ENCODE peak calls at places on chromosome 7, in seven cellular contexts. One of them, this sample, is unnamed.

GRCh38 chr7:107392811-107393210 is 77.0 kb upstream of the GPR22 start:
- DNase-seq in Peyer's patch: no peak
- DNase-seq in nephron progenitor cell: no peak
- DNase-seq in GM10248: no peak
- DNase-seq in tibial artery: no peak
- DNase-seq in transverse colon: no peak
- DNase-seq in AG04450: no peak
- DNase-seq in this sample: no peak

GRCh38 chr7:22429386-22429785 is 70.6 kb downstream of the STEAP1B start:
- DNase-seq in GM10248: no peak
- DNase-seq in nephron progenitor cell: no peak
- DNase-seq in AG04450: no peak
- DNase-seq in transverse colon: no peak
- DNase-seq in Peyer's patch: no peak
- DNase-seq in tibial artery: no peak
- DNase-seq in this sample: no peak

GRCh38 chr7:40015790-40016296 is 65.8 kb downstream of the CDK13 start:
- DNase-seq in tibial artery: no peak
- DNase-seq in GM10248: peak; percentile 66
- DNase-seq in AG04450: no peak
- DNase-seq in Peyer's patch: no peak
- DNase-seq in transverse colon: peak; percentile 31
- DNase-seq in nephron progenitor cell: no peak
- DNase-seq in this sample: peak; percentile 20

GRCh38 chr7:127588697-127589482 is 679 bp downstream of the ARF5 start:
- DNase-seq in nephron progenitor cell: peak; percentile 66
- DNase-seq in Peyer's patch: no peak
- DNase-seq in tibial artery: no peak
- DNase-seq in AG04450: peak; percentile 20
- DNase-seq in GM10248: peak; percentile 65
- DNase-seq in transverse colon: peak; percentile 58
- DNase-seq in this sample: peak; percentile 28

GRCh38 chr7:44764665-44765578 is 16.3 kb downstream of the ZMIZ2 start:
- DNase-seq in tibial artery: no peak
- DNase-seq in Peyer's patch: no peak
- DNase-seq in GM10248: no peak
- DNase-seq in AG04450: no peak
- DNase-seq in transverse colon: no peak
- DNase-seq in nephron progenitor cell: no peak
- DNase-seq in this sample: no peak

GRCh38 chr7:88226886-88227516 is 7.2 kb upstream of the SRI start:
- DNase-seq in transverse colon: peak; percentile 83
- DNase-seq in GM10248: no peak
- DNase-seq in Peyer's patch: no peak
- DNase-seq in nephron progenitor cell: no peak
- DNase-seq in tibial artery: no peak
- DNase-seq in AG04450: peak; percentile 18
- DNase-seq in this sample: no peak

GRCh38 chr7:116571037-116571436 is 46.2 kb downstream of the CAV1 start:
- DNase-seq in Peyer's patch: no peak
- DNase-seq in GM10248: no peak
- DNase-seq in tibial artery: no peak
- DNase-seq in nephron progenitor cell: no peak
- DNase-seq in transverse colon: no peak
- DNase-seq in AG04450: no peak
- DNase-seq in this sample: no peak

GRCh38 chr7:156397249-156397648 is 243.3 kb upstream of the RNF32 start:
- DNase-seq in GM10248: no peak
- DNase-seq in transverse colon: no peak
- DNase-seq in AG04450: no peak
- DNase-seq in nephron progenitor cell: no peak
- DNase-seq in Peyer's patch: no peak
- DNase-seq in tibial artery: no peak
- DNase-seq in this sample: no peak

GRCh38 chr7:75993689-75994387 is 557 bp downstream of the TMEM120A start:
- DNase-seq in nephron progenitor cell: peak; percentile 63
- DNase-seq in tibial artery: peak; percentile 88
- DNase-seq in transverse colon: peak; percentile 59
- DNase-seq in Peyer's patch: peak; percentile 31
- DNase-seq in AG04450: no peak
- DNase-seq in GM10248: peak; percentile 67
- DNase-seq in this sample: peak; percentile 28

GRCh38 chr7:14340415-14341079 is 351.1 kb upstream of the ETV1 start:
- DNase-seq in tibial artery: no peak
- DNase-seq in AG04450: no peak
- DNase-seq in transverse colon: no peak
- DNase-seq in Peyer's patch: no peak
- DNase-seq in nephron progenitor cell: no peak
- DNase-seq in GM10248: no peak
- DNase-seq in this sample: no peak

GRCh38 chr7:114924066-114924712 is 2.3 kb downstream of the MDFIC start:
- DNase-seq in GM10248: no peak
- DNase-seq in tibial artery: no peak
- DNase-seq in AG04450: no peak
- DNase-seq in Peyer's patch: no peak
- DNase-seq in transverse colon: no peak
- DNase-seq in nephron progenitor cell: no peak
- DNase-seq in this sample: no peak

GRCh38 chr7:116377721-116378120 is 121.8 kb upstream of the CAV2 start:
- DNase-seq in tibial artery: no peak
- DNase-seq in AG04450: no peak
- DNase-seq in Peyer's patch: no peak
- DNase-seq in nephron progenitor cell: no peak
- DNase-seq in GM10248: no peak
- DNase-seq in transverse colon: no peak
- DNase-seq in this sample: no peak

GRCh38 chr7:148318838-148319237 is 271.7 kb upstream of the C7orf33 start:
- DNase-seq in AG04450: no peak
- DNase-seq in tibial artery: no peak
- DNase-seq in nephron progenitor cell: no peak
- DNase-seq in GM10248: no peak
- DNase-seq in Peyer's patch: no peak
- DNase-seq in transverse colon: no peak
- DNase-seq in this sample: no peak

GRCh38 chr7:105279688-105280007 is 109.1 kb downstream of the SRPK2 start:
- DNase-seq in nephron progenitor cell: no peak
- DNase-seq in AG04450: no peak
- DNase-seq in GM10248: peak; percentile 72
- DNase-seq in transverse colon: no peak
- DNase-seq in tibial artery: no peak
- DNase-seq in Peyer's patch: no peak
- DNase-seq in this sample: no peak

GRCh38 chr7:55189878-55190436 is 171.1 kb downstream of the EGFR start:
- DNase-seq in transverse colon: no peak
- DNase-seq in Peyer's patch: peak; percentile 1
- DNase-seq in nephron progenitor cell: no peak
- DNase-seq in AG04450: no peak
- DNase-seq in tibial artery: no peak
- DNase-seq in GM10248: no peak
- DNase-seq in this sample: no peak

GRCh38 chr7:151884276-151885201 is 7.6 kb upstream of the PRKAG2 start:
- DNase-seq in AG04450: no peak
- DNase-seq in Peyer's patch: no peak
- DNase-seq in tibial artery: no peak
- DNase-seq in GM10248: no peak
- DNase-seq in nephron progenitor cell: no peak
- DNase-seq in transverse colon: no peak
- DNase-seq in this sample: no peak

GRCh38 chr7:156000601-156001396 is 188.5 kb upstream of the SHH start:
- DNase-seq in transverse colon: no peak
- DNase-seq in tibial artery: no peak
- DNase-seq in nephron progenitor cell: no peak
- DNase-seq in AG04450: no peak
- DNase-seq in GM10248: no peak
- DNase-seq in Peyer's patch: no peak
- DNase-seq in this sample: peak; percentile 42

GRCh38 chr7:101066141-101066857 is 19.0 kb upstream of the TRIM56 start:
- DNase-seq in Peyer's patch: no peak
- DNase-seq in tibial artery: no peak
- DNase-seq in transverse colon: no peak
- DNase-seq in GM10248: no peak
- DNase-seq in AG04450: no peak
- DNase-seq in nephron progenitor cell: peak; percentile 40
- DNase-seq in this sample: no peak

GRCh38 chr7:82235710-82236109 is 207.9 kb downstream of the CACNA2D1 start:
- DNase-seq in transverse colon: no peak
- DNase-seq in Peyer's patch: no peak
- DNase-seq in GM10248: no peak
- DNase-seq in tibial artery: no peak
- DNase-seq in AG04450: no peak
- DNase-seq in nephron progenitor cell: no peak
- DNase-seq in this sample: no peak

GRCh38 chr7:82229164-82229563 is 214.4 kb downstream of the CACNA2D1 start:
- DNase-seq in transverse colon: no peak
- DNase-seq in tibial artery: no peak
- DNase-seq in AG04450: no peak
- DNase-seq in nephron progenitor cell: no peak
- DNase-seq in GM10248: no peak
- DNase-seq in Peyer's patch: no peak
- DNase-seq in this sample: no peak

GRCh38 chr7:82230826-82231581 is 212.6 kb downstream of the CACNA2D1 start:
- DNase-seq in GM10248: no peak
- DNase-seq in AG04450: no peak
- DNase-seq in tibial artery: no peak
- DNase-seq in transverse colon: no peak
- DNase-seq in Peyer's patch: no peak
- DNase-seq in nephron progenitor cell: no peak
- DNase-seq in this sample: no peak

DNA sequence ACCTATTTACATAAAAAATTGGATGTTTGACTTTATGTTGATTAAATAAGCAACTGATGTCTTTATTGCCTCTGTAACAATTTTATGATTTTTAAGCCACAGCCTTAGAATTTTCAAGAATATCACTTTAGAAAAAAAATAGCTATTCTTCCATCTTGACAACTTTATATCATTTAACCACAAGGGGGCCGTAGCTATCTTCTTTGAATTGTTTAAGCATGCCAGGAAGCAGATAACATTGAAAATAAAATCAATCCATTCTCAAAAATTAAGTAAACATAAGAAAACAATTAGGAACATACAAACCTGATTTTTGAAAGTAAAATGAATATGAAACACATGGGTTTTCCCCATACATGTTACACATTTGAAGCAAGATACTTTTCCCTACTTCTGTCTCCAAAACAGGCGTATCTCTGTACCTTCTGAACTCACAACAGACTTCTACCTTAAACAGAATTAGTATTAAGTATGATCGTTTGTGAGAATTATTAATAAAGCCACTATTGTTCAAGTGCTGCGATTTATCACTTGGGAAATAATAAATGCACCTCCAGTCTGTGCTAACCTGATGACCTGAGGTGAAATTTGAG is 209.0 kb downstream of the CACNA2D1 start:
- DNase-seq in nephron progenitor cell: no peak
- DNase-seq in transverse colon: no peak
- DNase-seq in tibial artery: no peak
- DNase-seq in AG04450: peak; percentile 6
- DNase-seq in GM10248: no peak
- DNase-seq in Peyer's patch: no peak
- DNase-seq in this sample: no peak
- TF ChIP-seq CTCF in nephron progenitor cell: peak; percentile 68
- TF ChIP-seq CTCF in transverse colon: peak; percentile 55
- TF ChIP-seq CTCF in tibial artery: peak; percentile 57
- TF ChIP-seq CTCF in AG04450: peak; percentile 68
- TF ChIP-seq CTCF in GM10248: peak; percentile 25
- TF ChIP-seq CTCF in Peyer's patch: no peak
- TF ChIP-seq CTCF in this sample: peak; percentile 26

DNA sequence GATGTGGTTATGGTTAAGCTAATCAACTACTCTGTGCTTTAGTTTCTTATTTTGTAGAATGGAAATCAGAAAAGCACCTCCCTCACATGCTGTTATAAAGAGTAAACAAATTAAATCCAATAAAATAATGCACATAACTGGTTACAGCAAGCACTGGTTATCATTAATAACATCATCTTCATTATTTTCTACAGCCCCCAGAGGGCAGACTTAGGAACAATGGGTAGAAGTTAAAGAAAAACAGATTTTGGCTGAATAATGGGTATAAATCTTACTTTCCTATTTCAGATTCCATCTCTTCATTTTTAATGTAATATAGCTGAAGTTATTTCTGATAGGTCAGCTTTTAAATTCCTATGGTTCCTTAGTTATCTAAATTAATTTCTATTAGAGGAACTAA is 126.5 kb downstream of the DOCK4 start:
- DNase-seq in GM10248: no peak
- DNase-seq in tibial artery: no peak
- DNase-seq in transverse colon: no peak
- DNase-seq in AG04450: no peak
- DNase-seq in nephron progenitor cell: no peak
- DNase-seq in Peyer's patch: no peak
- DNase-seq in this sample: no peak
- TF ChIP-seq CTCF in GM10248: peak; percentile 4
- TF ChIP-seq CTCF in tibial artery: no peak
- TF ChIP-seq CTCF in transverse colon: no peak
- TF ChIP-seq CTCF in AG04450: peak; percentile 27
- TF ChIP-seq CTCF in nephron progenitor cell: no peak
- TF ChIP-seq CTCF in Peyer's patch: no peak
- TF ChIP-seq CTCF in this sample: no peak

GRCh38 chr7:112084506-112084905 is 121.7 kb downstream of the DOCK4 start:
- DNase-seq in AG04450: no peak
- DNase-seq in GM10248: peak; percentile 14
- DNase-seq in tibial artery: no peak
- DNase-seq in Peyer's patch: no peak
- DNase-seq in transverse colon: no peak
- DNase-seq in nephron progenitor cell: no peak
- DNase-seq in this sample: no peak
- TF ChIP-seq CTCF in AG04450: no peak
- TF ChIP-seq CTCF in GM10248: no peak
- TF ChIP-seq CTCF in tibial artery: no peak
- TF ChIP-seq CTCF in Peyer's patch: no peak
- TF ChIP-seq CTCF in transverse colon: no peak
- TF ChIP-seq CTCF in nephron progenitor cell: no peak
- TF ChIP-seq CTCF in this sample: no peak

DNA sequence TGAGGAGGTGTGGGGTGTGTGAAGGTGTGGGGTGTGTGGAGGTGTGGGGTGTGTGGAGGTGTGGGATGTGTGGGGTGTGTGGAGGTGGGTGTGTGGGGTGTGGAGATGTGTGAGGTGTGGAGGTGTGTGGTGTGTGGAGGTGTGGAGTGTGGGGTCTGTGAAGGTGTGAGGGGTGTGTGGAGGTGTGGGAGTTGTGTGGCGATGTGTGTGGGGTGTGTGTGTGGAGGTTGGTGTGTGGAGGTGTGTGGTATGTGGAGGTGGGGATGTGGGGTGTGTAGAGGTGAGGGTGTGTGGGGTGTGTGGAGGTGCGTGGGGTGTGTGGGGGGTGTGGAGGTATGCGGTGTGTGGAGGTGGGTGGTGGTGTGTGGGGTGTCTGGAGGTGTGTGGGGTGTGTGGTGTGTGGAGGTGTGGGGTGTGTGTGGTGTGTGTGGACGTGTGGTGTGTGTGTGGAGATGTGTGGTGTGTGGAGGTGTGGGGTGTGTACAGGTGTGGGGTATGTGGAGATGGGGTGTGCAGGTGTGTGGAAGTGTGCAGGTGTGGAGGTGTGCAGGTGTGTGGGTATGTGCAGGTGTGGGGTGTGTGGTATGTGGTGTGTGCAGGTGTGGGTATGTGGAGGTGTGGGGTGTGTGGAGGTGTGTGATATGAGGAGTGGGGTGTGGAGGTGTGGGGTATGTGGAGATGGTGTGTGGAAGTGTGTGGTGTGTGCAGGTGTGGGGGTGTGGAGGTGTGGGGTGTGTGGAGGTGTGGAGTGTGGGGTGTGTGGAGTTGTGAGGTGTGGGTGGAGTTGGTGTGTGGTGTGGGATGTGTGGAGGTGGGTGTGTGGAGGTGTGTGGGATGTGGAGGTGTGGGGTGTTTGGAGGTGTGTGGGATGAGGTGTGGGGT is 34.5 kb downstream of the SPDYE17 start:
- DNase-seq in tibial artery: no peak
- DNase-seq in transverse colon: no peak
- DNase-seq in nephron progenitor cell: no peak
- DNase-seq in AG04450: no peak
- DNase-seq in GM10248: peak; percentile 27
- DNase-seq in Peyer's patch: no peak
- DNase-seq in this sample: no peak
- TF ChIP-seq CTCF in tibial artery: no peak
- TF ChIP-seq CTCF in transverse colon: no peak
- TF ChIP-seq CTCF in nephron progenitor cell: no peak
- TF ChIP-seq CTCF in AG04450: no peak
- TF ChIP-seq CTCF in GM10248: no peak
- TF ChIP-seq CTCF in Peyer's patch: no peak
- TF ChIP-seq CTCF in this sample: no peak